ENCODE peak calls at places on chromosomes 12 and 14, in nine cellular contexts. N, B, F, D, W, C, R, U and L are unnamed samples.

GRCh38 chr14:77730976-77731497 is 23.1 kb downstream of the SLIRP start:
- DNase-seq in N (no peak), B (no peak), F (no peak), D (no peak), W (no peak), C (no peak), R (no peak), U (no peak), L (no peak)

GRCh38 chr12:93333828-93334227 is 43.9 kb upstream of the NUDT4 start:
- DNase-seq in N (no peak), B (no peak), F (no peak), D (no peak), W (no peak), C (no peak), R (no peak), U (no peak), L (no peak)

GRCh38 chr12:74365178-74365964 is 172.3 kb upstream of the ATXN7L3B start:
- DNase-seq in N (no peak), B (no peak), F (no peak), D (no peak), W (peak), C (peak), R (peak), U (peak), L (peak)

GRCh38 chr14:59632381-59632780 is 55.8 kb upstream of the CCDC175 start:
- DNase-seq in N (no peak), B (no peak), F (no peak), D (no peak), W (no peak), C (no peak), R (peak), U (peak), L (no peak)

GRCh38 chr14:38255673-38256357 is at the start of gene CLEC14A:
- DNase-seq in N (peak), B (no peak), F (peak), D (no peak), W (no peak), C (no peak), R (no peak), U (peak), L (no peak)

GRCh38 chr12:49367381-49368239 is at the start of gene SPATS2:
- DNase-seq in N (peak), B (no peak), F (no peak), D (no peak), W (no peak), C (peak), R (no peak), U (no peak), L (no peak)

GRCh38 chr12:50488801-50489200 is 16.0 kb upstream of the DIP2B start:
- DNase-seq in N (no peak), B (no peak), F (no peak), D (no peak), W (no peak), C (no peak), R (no peak), U (no peak), L (no peak)

GRCh38 chr12:122481861-122482260 is 18.9 kb downstream of the ZCCHC8 start:
- DNase-seq in N (no peak), B (no peak), F (no peak), D (no peak), W (no peak), C (no peak), R (no peak), U (no peak), L (no peak)

GRCh38 chr12:26872623-26873022 is 39.6 kb upstream of the ITPR2 start:
- DNase-seq in N (no peak), B (no peak), F (no peak), D (no peak), W (no peak), C (peak), R (no peak), U (no peak), L (no peak)

GRCh38 chr12:47783024-47783755 is 10.2 kb downstream of the SLC48A1 start:
- DNase-seq in N (no peak), B (no peak), F (no peak), D (no peak), W (no peak), C (no peak), R (no peak), U (no peak), L (no peak)

GRCh38 chr12:124422570-124423523 is 128.0 kb downstream of the RFLNA start:
- DNase-seq in N (peak), B (no peak), F (no peak), D (peak), W (no peak), C (peak), R (no peak), U (no peak), L (peak)

GRCh38 chr12:67766370-67766769 is 117.8 kb downstream of the DYRK2 start:
- DNase-seq in N (no peak), B (no peak), F (no peak), D (no peak), W (no peak), C (no peak), R (no peak), U (no peak), L (no peak)

GRCh38 chr12:28857327-28857726 is 291.8 kb upstream of the FAR2 start:
- DNase-seq in N (no peak), B (no peak), F (no peak), D (no peak), W (no peak), C (no peak), R (no peak), U (no peak), L (no peak)

GRCh38 chr12:52895726-52896189 is 9.1 kb downstream of the KRT8 start:
- DNase-seq in N (no peak), B (no peak), F (no peak), D (no peak), W (no peak), C (peak), R (no peak), U (no peak), L (no peak)

GRCh38 chr14:101070540-101071492 is 167.3 kb upstream of the RTL1 start:
- DNase-seq in N (peak), B (no peak), F (peak), D (no peak), W (no peak), C (no peak), R (no peak), U (no peak), L (no peak)

GRCh38 chr14:63650336-63650952 is 8.8 kb upstream of the WDR89 start:
- DNase-seq in N (no peak), B (no peak), F (peak), D (no peak), W (peak), C (no peak), R (no peak), U (no peak), L (no peak)

GRCh38 chr12:76138656-76139055 is 54.2 kb upstream of the NAP1L1 start:
- DNase-seq in N (no peak), B (no peak), F (no peak), D (no peak), W (no peak), C (no peak), R (no peak), U (no peak), L (no peak)

GRCh38 chr12:67592228-67593011 is 56.1 kb upstream of the DYRK2 start:
- DNase-seq in N (no peak), B (no peak), F (no peak), D (no peak), W (peak), C (peak), R (no peak), U (peak), L (no peak)

GRCh38 chr12:76083761-76084276 is 666 bp downstream of the NAP1L1 start:
- DNase-seq in N (peak), B (peak), F (peak), D (peak), W (peak), C (peak), R (peak), U (peak), L (peak)

GRCh38 chr12:89344043-89344861 is 8.0 kb downstream of the DUSP6 start:
- DNase-seq in N (no peak), B (no peak), F (no peak), D (no peak), W (no peak), C (no peak), R (no peak), U (no peak), L (no peak)

GRCh38 chr12:12803186-12803585 is 10.0 kb upstream of the DDX47 start:
- DNase-seq in N (peak), B (no peak), F (no peak), D (peak), W (peak), C (peak), R (peak), U (peak), L (peak)

GRCh38 chr12:81598205-81598604 is 160.9 kb downstream of the PPFIA2 start:
- DNase-seq in N (no peak), B (no peak), F (no peak), D (no peak), W (no peak), C (peak), R (no peak), U (no peak), L (peak)

GRCh38 chr12:113070117-113070906 is 13.8 kb downstream of the DTX1 start:
- DNase-seq in N (no peak), B (peak), F (no peak), D (no peak), W (no peak), C (no peak), R (no peak), U (peak), L (no peak)

GRCh38 chr14:63453443-63453936 is 89.7 kb downstream of the PPP2R5E start:
- DNase-seq in N (no peak), B (no peak), F (no peak), D (no peak), W (no peak), C (no peak), R (no peak), U (no peak), L (no peak)

GRCh38 chr14:53491256-53491905 is 338.3 kb upstream of the DDHD1 start:
- DNase-seq in N (no peak), B (no peak), F (no peak), D (no peak), W (no peak), C (no peak), R (no peak), U (no peak), L (no peak)

GRCh38 chr14:30914812-30915211 is 40.5 kb downstream of the COCH start:
- DNase-seq in N (no peak), B (no peak), F (no peak), D (no peak), W (no peak), C (no peak), R (no peak), U (no peak), L (no peak)

GRCh38 chr14:77498120-77498979 is at the start of gene ISM2:
- DNase-seq in N (no peak), B (peak), F (peak), D (peak), W (peak), C (peak), R (peak), U (peak), L (no peak)

GRCh38 chr14:73719791-73720190 is 5.6 kb upstream of the PNMA1 start:
- DNase-seq in N (no peak), B (no peak), F (no peak), D (no peak), W (no peak), C (no peak), R (no peak), U (no peak), L (no peak)

GRCh38 chr12:5988659-5989116 is 43.6 kb upstream of the ANO2 start:
- DNase-seq in N (peak), B (peak), F (peak), D (peak), W (peak), C (peak), R (peak), U (peak), L (peak)

GRCh38 chr12:124236651-124237050 is 58.2 kb upstream of the RFLNA start:
- DNase-seq in N (no peak), B (no peak), F (no peak), D (no peak), W (no peak), C (no peak), R (no peak), U (no peak), L (no peak)

GRCh38 chr14:93676416-93676958 is 111.8 kb downstream of the PRIMA1 start:
- DNase-seq in N (no peak), B (no peak), F (no peak), D (no peak), W (no peak), C (peak), R (no peak), U (no peak), L (no peak)

GRCh38 chr12:122499991-122500684 is 594 bp downstream of the ZCCHC8 start:
- DNase-seq in N (peak), B (no peak), F (no peak), D (no peak), W (peak), C (peak), R (peak), U (peak), L (peak)

GRCh38 chr14:99857551-99857950 is 64.3 kb downstream of the EML1 start:
- DNase-seq in N (no peak), B (no peak), F (no peak), D (no peak), W (no peak), C (no peak), R (no peak), U (no peak), L (no peak)

GRCh38 chr12:43347026-43347425 is 205.0 kb downstream of the ADAMTS20 start:
- DNase-seq in N (no peak), B (no peak), F (no peak), D (no peak), W (no peak), C (no peak), R (no peak), U (no peak), L (no peak)

GRCh38 chr12:113062502-113063395 is 6.2 kb downstream of the DTX1 start:
- DNase-seq in N (no peak), B (no peak), F (no peak), D (no peak), W (no peak), C (peak), R (no peak), U (no peak), L (no peak)

GRCh38 chr12:4412462-4412861 is 33.0 kb upstream of the FGF23 start:
- DNase-seq in N (no peak), B (no peak), F (no peak), D (no peak), W (no peak), C (peak), R (no peak), U (no peak), L (no peak)

GRCh38 chr12:81359736-81360135 is 281.9 kb downstream of the ACSS3 start:
- DNase-seq in N (no peak), B (no peak), F (no peak), D (no peak), W (no peak), C (no peak), R (no peak), U (no peak), L (peak)

GRCh38 chr12:124500232-124501079 is 67.0 kb downstream of the NCOR2 start:
- DNase-seq in N (no peak), B (no peak), F (no peak), D (no peak), W (no peak), C (peak), R (no peak), U (no peak), L (no peak)

GRCh38 chr14:93538411-93538810 is 107.7 kb downstream of the UNC79 start:
- DNase-seq in N (no peak), B (no peak), F (no peak), D (no peak), W (no peak), C (peak), R (peak), U (no peak), L (no peak)